ENCODE peak calls at places on chromosomes 1 and 21, in five cellular contexts. One of them, this sample, is unnamed.

GRCh38 chr21:36229181-36229580 is 72.6 kb downstream of the DOP1B start:
- DNase-seq in stimulated activated CD4-positive, alpha-beta T cell treated with anti-CD3 and anti-CD28 coated beads, TNF-alpha, amount 100 ng/mL, for 4 hours: no peak
- DNase-seq in ELF-1: no peak
- DNase-seq in naive thymus-derived CD4-positive, alpha-beta T cell: no peak
- DNase-seq in ACHN: no peak
- DNase-seq in this sample: no peak

GRCh38 chr21:43644609-43645008 is 14.7 kb downstream of the HSF2BP start:
- DNase-seq in stimulated activated CD4-positive, alpha-beta T cell treated with anti-CD3 and anti-CD28 coated beads, TNF-alpha, amount 100 ng/mL, for 4 hours: no peak
- DNase-seq in ELF-1: no peak
- DNase-seq in naive thymus-derived CD4-positive, alpha-beta T cell: no peak
- DNase-seq in ACHN: no peak
- DNase-seq in this sample: no peak

GRCh38 chr1:32539584-32540571 is 651 bp downstream of the ZBTB8A start:
- DNase-seq in ACHN: peak
- DNase-seq in ELF-1: peak
- DNase-seq in naive thymus-derived CD4-positive, alpha-beta T cell: no peak
- DNase-seq in stimulated activated CD4-positive, alpha-beta T cell treated with anti-CD3 and anti-CD28 coated beads, TNF-alpha, amount 100 ng/mL, for 4 hours: no peak
- DNase-seq in this sample: no peak

GRCh38 chr1:26097696-26098095 is 13.9 kb upstream of the PDIK1L start:
- DNase-seq in naive thymus-derived CD4-positive, alpha-beta T cell: no peak
- DNase-seq in ACHN: no peak
- DNase-seq in stimulated activated CD4-positive, alpha-beta T cell treated with anti-CD3 and anti-CD28 coated beads, TNF-alpha, amount 100 ng/mL, for 4 hours: no peak
- DNase-seq in ELF-1: no peak
- DNase-seq in this sample: no peak

GRCh38 chr1:183244466-183244865 is 58.4 kb downstream of the LAMC2 start:
- DNase-seq in ACHN: no peak
- DNase-seq in stimulated activated CD4-positive, alpha-beta T cell treated with anti-CD3 and anti-CD28 coated beads, TNF-alpha, amount 100 ng/mL, for 4 hours: no peak
- DNase-seq in ELF-1: no peak
- DNase-seq in naive thymus-derived CD4-positive, alpha-beta T cell: no peak
- DNase-seq in this sample: no peak

GRCh38 chr21:34813266-34813886 is 144.6 kb downstream of the CLIC6 start:
- DNase-seq in ELF-1: no peak
- DNase-seq in stimulated activated CD4-positive, alpha-beta T cell treated with anti-CD3 and anti-CD28 coated beads, TNF-alpha, amount 100 ng/mL, for 4 hours: no peak
- DNase-seq in ACHN: no peak
- DNase-seq in naive thymus-derived CD4-positive, alpha-beta T cell: no peak
- DNase-seq in this sample: no peak

GRCh38 chr1:247209306-247209900 is 37.6 kb upstream of the ZNF124 start:
- DNase-seq in naive thymus-derived CD4-positive, alpha-beta T cell: no peak
- DNase-seq in stimulated activated CD4-positive, alpha-beta T cell treated with anti-CD3 and anti-CD28 coated beads, TNF-alpha, amount 100 ng/mL, for 4 hours: no peak
- DNase-seq in ELF-1: peak
- DNase-seq in ACHN: no peak
- DNase-seq in this sample: no peak

GRCh38 chr1:17833661-17834501 is 78.7 kb downstream of the ACTL8 start:
- DNase-seq in stimulated activated CD4-positive, alpha-beta T cell treated with anti-CD3 and anti-CD28 coated beads, TNF-alpha, amount 100 ng/mL, for 4 hours: no peak
- DNase-seq in ACHN: no peak
- DNase-seq in ELF-1: no peak
- DNase-seq in naive thymus-derived CD4-positive, alpha-beta T cell: no peak
- DNase-seq in this sample: no peak

GRCh38 chr1:168263130-168263529 is 17.5 kb upstream of the TBX19 start:
- DNase-seq in stimulated activated CD4-positive, alpha-beta T cell treated with anti-CD3 and anti-CD28 coated beads, TNF-alpha, amount 100 ng/mL, for 4 hours: no peak
- DNase-seq in ACHN: no peak
- DNase-seq in naive thymus-derived CD4-positive, alpha-beta T cell: no peak
- DNase-seq in ELF-1: no peak
- DNase-seq in this sample: no peak

GRCh38 chr1:29808141-29808995 is 572.0 kb downstream of the PTPRU start:
- DNase-seq in naive thymus-derived CD4-positive, alpha-beta T cell: no peak
- DNase-seq in stimulated activated CD4-positive, alpha-beta T cell treated with anti-CD3 and anti-CD28 coated beads, TNF-alpha, amount 100 ng/mL, for 4 hours: no peak
- DNase-seq in ACHN: no peak
- DNase-seq in ELF-1: no peak
- DNase-seq in this sample: no peak

GRCh38 chr1:229370601-229371021 is 27.8 kb upstream of the CCSAP start:
- DNase-seq in stimulated activated CD4-positive, alpha-beta T cell treated with anti-CD3 and anti-CD28 coated beads, TNF-alpha, amount 100 ng/mL, for 4 hours: no peak
- DNase-seq in ACHN: no peak
- DNase-seq in ELF-1: no peak
- DNase-seq in naive thymus-derived CD4-positive, alpha-beta T cell: no peak
- DNase-seq in this sample: no peak

GRCh38 chr21:45431781-45432572 is 27.0 kb downstream of the COL18A1 start:
- DNase-seq in naive thymus-derived CD4-positive, alpha-beta T cell: no peak
- DNase-seq in ELF-1: no peak
- DNase-seq in stimulated activated CD4-positive, alpha-beta T cell treated with anti-CD3 and anti-CD28 coated beads, TNF-alpha, amount 100 ng/mL, for 4 hours: no peak
- DNase-seq in ACHN: no peak
- DNase-seq in this sample: no peak

GRCh38 chr1:202235003-202235660 is 41.5 kb downstream of the LGR6 start:
- DNase-seq in ELF-1: no peak
- DNase-seq in naive thymus-derived CD4-positive, alpha-beta T cell: no peak
- DNase-seq in ACHN: no peak
- DNase-seq in stimulated activated CD4-positive, alpha-beta T cell treated with anti-CD3 and anti-CD28 coated beads, TNF-alpha, amount 100 ng/mL, for 4 hours: no peak
- DNase-seq in this sample: no peak

GRCh38 chr1:185732941-185733340 is 1.2 kb upstream of the HMCN1 start:
- DNase-seq in ELF-1: no peak
- DNase-seq in naive thymus-derived CD4-positive, alpha-beta T cell: no peak
- DNase-seq in ACHN: no peak
- DNase-seq in stimulated activated CD4-positive, alpha-beta T cell treated with anti-CD3 and anti-CD28 coated beads, TNF-alpha, amount 100 ng/mL, for 4 hours: no peak
- DNase-seq in this sample: no peak

GRCh38 chr21:41918561-41919358 is 35.1 kb downstream of the C2CD2 start:
- DNase-seq in ELF-1: no peak
- DNase-seq in naive thymus-derived CD4-positive, alpha-beta T cell: no peak
- DNase-seq in stimulated activated CD4-positive, alpha-beta T cell treated with anti-CD3 and anti-CD28 coated beads, TNF-alpha, amount 100 ng/mL, for 4 hours: no peak
- DNase-seq in ACHN: no peak
- DNase-seq in this sample: no peak

GRCh38 chr1:1085171-1085841 is 11.2 kb upstream of the RNF223 start:
- DNase-seq in naive thymus-derived CD4-positive, alpha-beta T cell: no peak
- DNase-seq in ELF-1: no peak
- DNase-seq in stimulated activated CD4-positive, alpha-beta T cell treated with anti-CD3 and anti-CD28 coated beads, TNF-alpha, amount 100 ng/mL, for 4 hours: no peak
- DNase-seq in ACHN: no peak
- DNase-seq in this sample: no peak

GRCh38 chr1:57421366-57421765 is 2.5 kb downstream of the DAB1 start:
- DNase-seq in ACHN: no peak
- DNase-seq in naive thymus-derived CD4-positive, alpha-beta T cell: no peak
- DNase-seq in ELF-1: no peak
- DNase-seq in stimulated activated CD4-positive, alpha-beta T cell treated with anti-CD3 and anti-CD28 coated beads, TNF-alpha, amount 100 ng/mL, for 4 hours: no peak
- DNase-seq in this sample: no peak

GRCh38 chr1:92536593-92537332 is 50.0 kb upstream of the GFI1 start:
- DNase-seq in ELF-1: no peak
- DNase-seq in ACHN: peak
- DNase-seq in naive thymus-derived CD4-positive, alpha-beta T cell: peak
- DNase-seq in stimulated activated CD4-positive, alpha-beta T cell treated with anti-CD3 and anti-CD28 coated beads, TNF-alpha, amount 100 ng/mL, for 4 hours: no peak
- DNase-seq in this sample: no peak

GRCh38 chr1:38941093-38941492 is 537 bp downstream of the RHBDL2 start:
- DNase-seq in stimulated activated CD4-positive, alpha-beta T cell treated with anti-CD3 and anti-CD28 coated beads, TNF-alpha, amount 100 ng/mL, for 4 hours: no peak
- DNase-seq in naive thymus-derived CD4-positive, alpha-beta T cell: no peak
- DNase-seq in ACHN: peak
- DNase-seq in ELF-1: no peak
- DNase-seq in this sample: no peak

GRCh38 chr1:21707086-21707840 is 38.1 kb upstream of the RAP1GAP start:
- DNase-seq in stimulated activated CD4-positive, alpha-beta T cell treated with anti-CD3 and anti-CD28 coated beads, TNF-alpha, amount 100 ng/mL, for 4 hours: no peak
- DNase-seq in ELF-1: no peak
- DNase-seq in naive thymus-derived CD4-positive, alpha-beta T cell: no peak
- DNase-seq in ACHN: no peak
- DNase-seq in this sample: no peak